ENCODE peak calls at places on chromosome 9, in four cellular contexts. S is GM12878, V is H1, P is HepG2. Q is an unnamed sample.
A peak's percentile ranks its signal among the peaks of the same experiment; 100 is the strongest.

GRCh38 chr9:133133680-133134418 is 12.8 kb upstream of the RALGDS start:
- DNase-seq in V (no peak), S (no peak), P (peak; percentile 91), Q (no peak)

GRCh38 chr9:130823435-130823834 is 11.6 kb upstream of the ABL1 start:
- DNase-seq in V (no peak), S (no peak), P (no peak), Q (no peak)

GRCh38 chr9:68739631-68740174 is 34.7 kb downstream of the PIP5K1B start:
- DNase-seq in P (peak; percentile 94), S (no peak), V (no peak), Q (no peak)

GRCh38 chr9:116697341-116697740 is 10.2 kb downstream of the TRIM32 start:
- DNase-seq in V (no peak), S (no peak), P (no peak), Q (no peak)

GRCh38 chr9:132588098-132588497 is 5.7 kb downstream of the BARHL1 start:
- DNase-seq in S (no peak), P (no peak), V (no peak), Q (no peak)

GRCh38 chr9:132798817-132799790 is 79.0 kb downstream of the AK8 start:
- DNase-seq in V (no peak), P (peak; percentile 27), S (no peak), Q (no peak)

GRCh38 chr9:37602817-37603216 is 10.4 kb upstream of the TOMM5 start:
- DNase-seq in P (no peak), V (no peak), S (no peak), Q (no peak)

GRCh38 chr9:123251324-123251723 is 17.1 kb downstream of the STRBP start:
- DNase-seq in S (no peak), P (peak; percentile 23), V (no peak), Q (no peak)

GRCh38 chr9:133375724-133376654 is at the start of the genes STKLD1 and SURF4:
- DNase-seq in P (peak; percentile 86), V (peak; percentile 99), S (peak; percentile 73), Q (peak; percentile 99)

DNA sequence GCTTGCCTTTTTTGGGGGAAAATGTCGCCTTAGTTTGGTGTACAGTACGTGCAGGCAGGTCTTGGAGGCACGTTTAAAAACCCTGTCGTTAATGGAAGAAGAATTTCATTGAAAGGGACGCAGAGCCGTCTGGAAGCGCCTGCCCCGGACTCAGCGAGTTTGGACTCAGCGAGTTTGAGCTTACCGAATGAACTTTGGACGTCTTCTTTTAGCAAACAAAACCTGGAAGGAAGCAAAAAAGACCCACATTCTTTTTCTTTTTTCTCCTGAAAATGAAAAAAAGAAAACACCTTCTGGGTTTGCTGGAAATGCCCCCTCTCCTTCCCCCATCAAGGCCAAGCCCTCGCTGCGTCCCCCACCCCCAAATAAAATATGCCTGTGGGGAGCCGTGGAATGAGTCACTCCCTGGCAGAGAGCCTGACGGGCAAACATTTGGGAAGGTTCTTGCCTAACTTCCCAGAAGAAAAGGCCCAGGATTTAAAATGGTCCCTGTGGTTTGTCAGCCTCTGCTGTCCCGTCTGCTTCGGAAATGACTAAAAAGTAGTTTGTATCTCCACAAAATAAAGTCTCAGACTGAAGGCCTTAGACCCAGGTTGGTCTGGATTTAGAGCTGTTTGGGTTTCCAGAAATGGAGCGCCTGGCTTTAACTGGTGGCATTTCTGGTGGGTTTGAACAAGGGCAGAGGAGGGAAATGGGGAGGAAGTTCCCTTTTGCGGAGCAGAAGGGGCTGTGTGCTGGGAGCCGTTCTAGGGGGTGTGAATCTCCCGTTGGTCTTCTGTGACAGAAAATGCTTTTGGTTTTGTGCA is 1.7 kb downstream of the NEK6 start:
- DNase-seq in S (no peak), V (no peak), P (peak; percentile 91), Q (no peak)
- TF ChIP-seq SUZ12 in S (no peak), V (no peak), P (no peak), Q (no peak)

GRCh38 chr9:98129451-98129881 is 10.4 kb upstream of the TRIM14 start:
- DNase-seq in S (no peak), V (no peak), P (no peak), Q (no peak)
- TF ChIP-seq SP1 in S (no peak), V (no peak), P (no peak), Q (no peak)

GRCh38 chr9:93681316-93682154 is 105.2 kb downstream of the PHF2 start:
- DNase-seq in V (peak; percentile 39), P (peak; percentile 36), S (no peak), Q (no peak)

GRCh38 chr9:93678199-93679019 is 102.0 kb downstream of the PHF2 start:
- DNase-seq in V (peak; percentile 36), P (no peak), S (no peak), Q (no peak)

GRCh38 chr9:93680445-93681315 is 104.3 kb downstream of the PHF2 start:
- DNase-seq in S (no peak), V (peak; percentile 43), P (no peak), Q (no peak)

GRCh38 chr9:93677641-93678136 is 101.3 kb downstream of the PHF2 start:
- DNase-seq in S (no peak), P (no peak), V (no peak), Q (no peak)

GRCh38 chr9:93679536-93680444 is 103.4 kb downstream of the PHF2 start:
- DNase-seq in P (no peak), V (peak; percentile 45), S (no peak), Q (no peak)
- TF ChIP-seq SUZ12 in P (no peak), V (no peak), S (no peak), Q (no peak)

GRCh38 chr9:136803551-136804508 is 3.9 kb upstream of the RABL6 start:
- DNase-seq in V (no peak), S (no peak), P (no peak), Q (no peak)

GRCh38 chr9:136804509-136805206 is 3.1 kb upstream of the RABL6 start:
- DNase-seq in S (no peak), V (no peak), P (no peak), Q (no peak)

GRCh38 chr9:136799854-136800657 is 3.9 kb downstream of the CCDC183 start:
- DNase-seq in S (no peak), P (peak; percentile 85), V (peak; percentile 91), Q (peak; percentile 88)

GRCh38 chr9:136805207-136805740 is 2.5 kb upstream of the RABL6 start:
- DNase-seq in V (no peak), S (no peak), P (no peak), Q (no peak)

DNA sequence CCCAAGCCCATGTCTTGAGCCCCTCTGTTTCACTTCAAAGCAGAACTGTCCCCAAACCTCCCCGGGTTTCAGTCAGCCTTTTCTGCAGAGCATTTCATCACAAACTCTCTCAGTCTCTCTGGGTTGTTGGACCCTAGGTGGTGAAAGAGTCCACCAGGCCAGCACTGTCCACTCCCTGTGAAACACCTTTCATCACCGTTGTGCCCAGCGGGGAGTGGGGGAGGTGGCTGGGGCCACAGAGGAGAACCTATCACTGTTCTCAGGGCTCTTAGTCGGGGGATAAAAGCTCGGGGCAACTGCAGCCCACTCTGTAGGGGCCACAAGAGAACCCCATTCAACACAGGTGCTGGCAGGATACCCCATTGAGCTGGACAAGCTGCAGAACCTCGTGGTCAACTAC is 5.4 kb upstream of the RABL6 start:
- DNase-seq in S (no peak), P (no peak), V (no peak), Q (no peak)
- TF ChIP-seq SP1 in S (no peak), P (no peak), V (no peak), Q (no peak)

DNA sequence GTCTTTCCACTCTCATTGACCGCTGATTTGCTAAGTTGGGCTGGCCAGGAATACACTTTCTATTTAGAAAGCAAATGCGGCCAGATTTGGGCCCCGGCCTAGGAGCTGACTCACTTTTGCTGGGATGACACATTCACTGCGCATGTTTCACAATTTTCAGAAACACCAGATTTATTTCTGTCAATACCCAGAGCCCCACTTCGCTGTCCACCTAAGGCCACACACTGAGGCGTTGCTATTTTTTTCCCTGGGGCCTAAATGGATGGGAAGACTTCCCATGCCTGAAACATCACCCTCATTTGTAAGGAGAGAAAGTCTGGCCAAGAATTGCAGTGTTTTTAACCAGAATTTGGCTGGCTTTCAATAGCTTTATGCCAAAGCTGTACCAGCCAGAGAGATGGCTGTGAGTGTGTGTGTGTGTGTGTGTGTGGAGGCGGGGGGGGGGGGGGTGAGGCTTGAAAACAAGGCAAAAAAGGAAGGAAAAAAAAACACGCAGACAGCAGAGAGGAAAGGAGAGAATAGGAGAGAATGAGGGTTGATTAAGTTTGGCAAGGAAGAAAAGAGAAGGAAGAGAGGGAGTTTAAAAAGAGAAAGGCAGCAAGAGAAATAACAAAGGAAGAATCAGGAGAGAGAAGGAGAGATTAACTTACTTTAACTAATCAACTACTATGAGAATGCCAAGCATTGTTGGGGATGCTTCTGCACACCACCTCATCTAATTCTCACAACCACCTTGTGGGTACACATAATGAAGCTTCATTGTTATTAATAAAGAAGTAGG is 261.4 kb upstream of the KLF4 start:
- DNase-seq in V (no peak), S (no peak), P (peak; percentile 13), Q (no peak)
- TF ChIP-seq SUZ12 in V (no peak), S (no peak), P (no peak), Q (no peak)

GRCh38 chr9:35664531-35665470 is at the start of gene ARHGEF39:
- DNase-seq in S (no peak), P (peak; percentile 81), V (peak; percentile 92), Q (peak; percentile 90)
- TF ChIP-seq SP1 in S (no peak), P (peak; percentile 71), V (no peak), Q (no peak)

DNA sequence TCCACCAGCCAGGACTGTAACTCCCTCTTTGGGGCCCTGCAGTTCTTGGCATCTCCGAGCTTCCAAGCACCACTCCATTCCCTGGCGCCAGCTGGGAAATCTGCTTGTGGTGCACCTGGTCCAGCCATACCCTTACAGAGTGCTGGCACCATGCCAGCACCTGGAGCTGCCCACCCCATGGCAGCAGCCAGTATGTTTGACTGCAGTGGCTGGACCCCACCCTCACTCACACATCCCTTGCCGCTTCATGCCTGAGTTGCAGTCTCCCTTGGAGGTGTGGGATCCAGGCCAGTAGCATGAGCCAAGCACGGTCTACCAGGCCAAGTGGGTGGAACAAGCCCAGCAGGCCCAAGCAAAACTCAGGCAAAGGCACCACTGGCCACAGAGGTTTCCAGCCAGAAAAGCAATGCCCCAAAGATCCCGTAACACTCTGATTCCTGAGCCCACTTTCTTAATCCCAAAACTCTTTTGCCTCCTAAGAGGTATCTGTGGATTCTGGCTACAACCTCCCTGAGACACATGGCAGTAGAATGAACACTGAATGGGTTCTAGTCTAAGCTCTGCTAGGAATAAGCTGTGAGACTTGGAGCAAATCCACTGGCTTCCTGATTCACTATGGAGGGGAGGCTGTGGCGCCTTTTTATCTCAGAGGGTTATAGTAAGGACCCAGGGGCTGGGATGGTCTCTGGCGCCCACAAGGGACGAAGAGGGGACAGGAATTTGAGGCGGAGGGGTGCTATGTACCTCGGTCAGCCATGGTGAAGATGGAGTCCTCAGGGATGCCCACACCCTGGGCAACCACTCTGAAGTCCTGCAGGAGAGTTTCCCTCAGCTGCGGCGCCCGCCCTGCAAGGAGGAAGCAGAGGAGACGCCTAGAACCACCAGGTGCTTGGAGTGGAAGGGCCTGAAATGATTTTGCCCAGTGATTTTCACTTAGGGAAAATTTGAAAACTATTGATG is 5.6 kb downstream of the AMBP start:
- DNase-seq in V (no peak), P (no peak), S (no peak), Q (no peak)
- TF ChIP-seq SUZ12 in V (no peak), P (no peak), S (no peak), Q (no peak)

Q was measured in HEK293T.